ENCODE peak calls at places on chromosome 19, in six cellular contexts. P is esophagus muscularis mucosa, V is AG09309, N is foreskin fibroblast, C is cardiac fibroblast, D is fibroblast of lung. K is an unnamed sample.

GRCh38 chr19:42919757-42920079 is 2.0 kb upstream of the PSG6 start:
- DNase-seq in P (no peak), V (no peak), N (no peak), C (no peak), D (no peak), K (no peak)

GRCh38 chr19:16026131-16026530 is 50.2 kb upstream of the TPM4 start:
- DNase-seq in P (no peak), V (no peak), N (no peak), C (no peak), D (no peak), K (no peak)

GRCh38 chr19:3375221-3376088 is 9.1 kb downstream of the NFIC start:
- DNase-seq in P (peak), V (no peak), N (peak), C (peak), D (peak), K (peak)

GRCh38 chr19:54390942-54391577 is 24.2 kb upstream of the TTYH1 start:
- DNase-seq in P (no peak), V (peak), N (peak), C (peak), D (peak), K (peak)

GRCh38 chr19:47429140-47429793 is 9.9 kb upstream of the MEIS3 start:
- DNase-seq in P (no peak), V (no peak), N (no peak), C (no peak), D (no peak), K (no peak)

GRCh38 chr19:10086032-10086903 is at the start of gene SHFL:
- DNase-seq in P (no peak), V (no peak), N (peak), C (peak), D (peak), K (peak)

GRCh38 chr19:4369109-4369887 is 25.9 kb downstream of the MPND start:
- DNase-seq in P (no peak), V (no peak), N (no peak), C (no peak), D (peak), K (no peak)

GRCh38 chr19:15945301-15945700 is 3.5 kb upstream of the OR10H4 start:
- DNase-seq in P (no peak), V (no peak), N (no peak), C (no peak), D (no peak), K (no peak)

GRCh38 chr19:883661-884211 is 9.3 kb downstream of the MED16 start:
- DNase-seq in P (no peak), V (no peak), N (no peak), C (no peak), D (no peak), K (no peak)

GRCh38 chr19:6958786-6959185 is 62.4 kb downstream of the MBD3L2B start:
- DNase-seq in P (no peak), V (no peak), N (no peak), C (no peak), D (no peak), K (no peak)

GRCh38 chr19:41739361-41739760 is 16.0 kb upstream of the CEACAM6 start:
- DNase-seq in P (no peak), V (no peak), N (no peak), C (no peak), D (no peak), K (no peak)

GRCh38 chr19:750640-751423 is at the start of gene MISP:
- DNase-seq in P (no peak), V (no peak), N (no peak), C (no peak), D (no peak), K (no peak)

GRCh38 chr19:50334741-50335421 is 5.7 kb upstream of the KCNC3 start:
- DNase-seq in P (no peak), V (no peak), N (no peak), C (no peak), D (no peak), K (no peak)

GRCh38 chr19:41352609-41353465 is 885 bp downstream of the TGFB1 start:
- DNase-seq in P (peak), V (no peak), N (peak), C (peak), D (peak), K (peak)

GRCh38 chr19:38429055-38429810 is 3.2 kb upstream of the RASGRP4 start:
- DNase-seq in P (no peak), V (no peak), N (peak), C (no peak), D (no peak), K (peak)

GRCh38 chr19:39211731-39212376 is 7.8 kb upstream of the SYCN start:
- DNase-seq in P (no peak), V (no peak), N (no peak), C (no peak), D (no peak), K (no peak)

GRCh38 chr19:10784257-10784656 is 51.8 kb downstream of the TMED1 start:
- DNase-seq in P (no peak), V (no peak), N (no peak), C (no peak), D (no peak), K (no peak)

GRCh38 chr19:46461537-46461936 is 9.8 kb downstream of the PNMA8A start:
- DNase-seq in P (no peak), V (no peak), N (peak), C (no peak), D (no peak), K (no peak)

GRCh38 chr19:2507109-2507508 is 31.2 kb downstream of the GADD45B start:
- DNase-seq in P (no peak), V (no peak), N (peak), C (peak), D (peak), K (peak)

GRCh38 chr19:11659612-11660011 is 62.3 kb downstream of the ZNF627 start:
- DNase-seq in P (no peak), V (no peak), N (peak), C (peak), D (no peak), K (peak)

GRCh38 chr19:6718741-6719539 is 1.5 kb downstream of the C3 start:
- DNase-seq in P (no peak), V (no peak), N (no peak), C (peak), D (no peak), K (no peak)

GRCh38 chr19:45355402-45355801 is 14.9 kb downstream of the KLC3 start:
- DNase-seq in P (no peak), V (no peak), N (no peak), C (no peak), D (no peak), K (no peak)

GRCh38 chr19:18856385-18857126 is 24.8 kb downstream of the UPF1 start:
- DNase-seq in P (no peak), V (no peak), N (peak), C (peak), D (no peak), K (peak)

GRCh38 chr19:1455002-1455335 is 5.0 kb downstream of the APC2 start:
- DNase-seq in P (no peak), V (no peak), N (no peak), C (no peak), D (no peak), K (no peak)

GRCh38 chr19:45638930-45639729 is at the start of gene EML2:
- DNase-seq in P (no peak), V (no peak), N (peak), C (peak), D (peak), K (no peak)

GRCh38 chr19:1453525-1454371 is 3.8 kb downstream of the APC2 start:
- DNase-seq in P (no peak), V (no peak), N (peak), C (peak), D (peak), K (no peak)

GRCh38 chr19:1266818-1267440 is 2.2 kb upstream of the CIRBP start:
- DNase-seq in P (no peak), V (no peak), N (peak), C (peak), D (no peak), K (peak)

GRCh38 chr19:10010247-10010691 is at the start of gene COL5A3:
- DNase-seq in P (peak), V (no peak), N (peak), C (peak), D (no peak), K (no peak)

GRCh38 chr19:37981785-37982475 is 74.9 kb downstream of the SIPA1L3 start:
- DNase-seq in P (no peak), V (no peak), N (no peak), C (no peak), D (peak), K (no peak)

GRCh38 chr19:8370176-8371010 is 6.4 kb downstream of the ANGPTL4 start:
- DNase-seq in P (no peak), V (no peak), N (no peak), C (peak), D (no peak), K (no peak)

GRCh38 chr19:47239610-47240296 is 8.8 kb upstream of the BBC3 start:
- DNase-seq in P (no peak), V (no peak), N (peak), C (peak), D (peak), K (peak)

GRCh38 chr19:19447536-19448237 is 42.2 kb downstream of the GATAD2A start:
- DNase-seq in P (no peak), V (no peak), N (peak), C (no peak), D (no peak), K (no peak)

GRCh38 chr19:41908724-41909464 is 19.4 kb downstream of the ERFL start:
- DNase-seq in P (no peak), V (no peak), N (no peak), C (no peak), D (no peak), K (no peak)

GRCh38 chr19:32396046-32396652 is 9.4 kb upstream of the DPY19L3 start:
- DNase-seq in P (peak), V (no peak), N (peak), C (no peak), D (no peak), K (no peak)

GRCh38 chr19:40493778-40494177 is 27.0 kb downstream of the SPTBN4 start:
- DNase-seq in P (no peak), V (no peak), N (no peak), C (no peak), D (no peak), K (no peak)

GRCh38 chr19:54667217-54667616 is 4.4 kb downstream of the LILRB4 start:
- DNase-seq in P (peak), V (no peak), N (no peak), C (no peak), D (no peak), K (no peak)

GRCh38 chr19:18775586-18776287 is 15.4 kb downstream of the COMP start:
- DNase-seq in P (no peak), V (no peak), N (peak), C (peak), D (peak), K (peak)

GRCh38 chr19:5503598-5503997 is 48.4 kb downstream of the ZNRF4 start:
- DNase-seq in P (no peak), V (no peak), N (no peak), C (no peak), D (no peak), K (no peak)
- TF ChIP-seq CTCF in P (no peak), V (peak), N (no peak), C (peak), D (no peak), K (peak)

GRCh38 chr19:35476149-35476548 is 14.1 kb downstream of the KRTDAP start:
- DNase-seq in P (no peak), V (no peak), N (no peak), C (no peak), D (no peak), K (no peak)
- TF ChIP-seq CTCF in P (no peak), V (no peak), N (no peak), C (peak), D (no peak), K (peak)

DNA sequence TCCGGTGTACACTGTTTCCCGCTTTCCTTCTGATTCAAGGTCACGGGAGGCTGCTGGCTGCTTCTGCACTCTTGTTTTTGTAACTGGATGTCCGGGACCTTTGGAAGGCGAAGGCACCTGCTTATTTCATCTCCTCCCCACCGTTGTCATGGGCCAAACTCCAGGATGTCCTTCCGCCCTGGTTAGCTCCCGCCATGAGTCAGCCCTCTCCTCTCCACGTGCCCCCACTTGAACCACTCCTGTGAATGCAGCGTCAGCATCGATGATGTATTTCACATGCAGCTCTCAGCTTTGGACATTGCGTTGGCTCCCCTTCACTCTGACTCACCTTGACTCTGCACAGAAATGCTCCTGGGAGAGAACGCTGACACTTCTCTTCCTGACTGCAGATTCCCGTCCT is 5.5 kb upstream of the GALP start:
- DNase-seq in P (no peak), V (peak), N (no peak), C (no peak), D (peak), K (no peak)
- TF ChIP-seq CTCF in P (no peak), V (no peak), N (no peak), C (no peak), D (no peak), K (no peak)

DNA sequence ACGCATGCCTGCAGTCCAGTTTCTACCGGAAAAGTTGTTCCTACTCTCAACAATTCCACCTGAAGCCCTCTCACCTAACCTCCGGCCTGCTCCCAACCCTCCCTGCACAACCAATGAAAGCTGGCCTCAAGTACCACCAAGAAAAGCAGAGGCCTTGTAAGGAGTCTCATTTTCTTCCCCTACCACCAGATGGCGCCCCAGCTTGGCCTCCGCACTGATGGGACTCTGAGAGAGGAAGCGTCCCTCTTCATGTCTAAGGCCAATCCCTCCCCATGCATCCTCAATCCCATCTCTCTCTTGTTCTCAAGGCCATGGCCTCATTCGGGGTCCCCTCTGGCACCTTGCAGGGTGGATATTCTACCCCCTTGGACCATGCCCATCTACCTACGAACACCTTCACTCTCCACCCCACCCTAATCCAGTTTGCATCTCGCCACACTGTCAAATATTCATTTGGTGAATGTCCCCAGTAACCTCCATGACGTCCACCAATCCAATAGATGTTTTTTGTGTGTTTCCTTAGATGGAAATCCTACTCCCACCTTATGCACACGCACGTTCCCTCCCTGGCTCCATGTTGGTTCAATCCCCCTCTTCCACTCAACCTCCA is 412.8 kb downstream of the ZNF536 start:
- DNase-seq in P (peak), V (no peak), N (peak), C (peak), D (no peak), K (no peak)
- TF ChIP-seq CTCF in P (peak), V (peak), N (peak), C (peak), D (peak), K (peak)